ENCODE peak calls at places on chromosomes 1 and 21, in nine cellular contexts. S is GM03348; A is activated T-helper 1 cell treated with anti-CD3 and anti-CD28 coated beads, Interleukin-2, amount 50 U/mL, for 16 hours; P is non-pigmented ciliary epithelial cell; K is mesendoderm; Z is choroid plexus epithelial cell; R is stimulated activated naive B cell treated with anti-CD40 and anti-IgM and Interleukin-4, amounts not matched to agents 10 μg/mL and 1 μg/mL and 100 μg/mL, for 72 hours; X is CD8-positive, alpha-beta T cell; O is HEK293T. E is an unnamed sample.
A peak's percentile ranks its signal among the peaks of the same experiment; 100 is the strongest.

GRCh38 chr1:111505641-111506119 is 2.2 kb upstream of the ADORA3 start:
- DNase-seq in Z (no peak), P (no peak), X (no peak), O (no peak), R (peak; percentile 66), S (no peak), K (no peak), A (no peak), E (peak; percentile 56)

GRCh38 chr1:184972281-184973055 is 1.8 kb downstream of the NIBAN1 start:
- DNase-seq in S (peak; percentile 31), X (no peak), Z (peak; percentile 50), O (no peak), A (no peak), K (no peak), P (no peak), R (no peak), E (no peak)

GRCh38 chr1:108801101-108801500 is 54.6 kb downstream of the STXBP3 start:
- DNase-seq in K (no peak), Z (peak; percentile 55), P (no peak), O (no peak), A (no peak), X (no peak), S (peak; percentile 20), R (no peak), E (no peak)

GRCh38 chr1:203512830-203513578 is 19.1 kb downstream of the OPTC start:
- DNase-seq in X (peak; percentile 29), A (no peak), O (no peak), P (peak; percentile 83), R (peak; percentile 63), K (peak; percentile 94), Z (peak; percentile 96), S (peak; percentile 93), E (no peak)

GRCh38 chr1:67041836-67042503 is 12.0 kb downstream of the SLC35D1 start:
- DNase-seq in P (no peak), K (no peak), Z (peak; percentile 37), X (no peak), O (no peak), A (no peak), R (no peak), S (peak; percentile 69), E (no peak)

GRCh38 chr1:204041803-204042505 is 31.0 kb upstream of the SOX13 start:
- DNase-seq in P (no peak), R (no peak), S (peak; percentile 55), K (no peak), X (no peak), A (no peak), Z (peak; percentile 56), O (no peak), E (peak; percentile 8)

GRCh38 chr1:205627956-205628355 is 3.9 kb downstream of the ELK4 start:
- DNase-seq in K (no peak), S (no peak), O (no peak), A (no peak), R (no peak), X (no peak), P (no peak), Z (no peak), E (no peak)

GRCh38 chr21:45998871-45999580 is 17.5 kb downstream of the COL6A1 start:
- DNase-seq in K (no peak), S (no peak), Z (no peak), O (no peak), A (no peak), X (no peak), R (no peak), P (no peak), E (peak; percentile 32)

GRCh38 chr1:200172311-200172710 is 144.8 kb downstream of the NR5A2 start:
- DNase-seq in A (no peak), P (no peak), R (no peak), S (no peak), K (no peak), Z (no peak), O (no peak), X (no peak), E (no peak)

GRCh38 chr1:62790716-62791115 is 6.8 kb downstream of the ATG4C start:
- DNase-seq in R (no peak), Z (no peak), P (no peak), A (no peak), S (no peak), X (no peak), K (no peak), O (no peak), E (no peak)

GRCh38 chr1:40404670-40405462 is 31.3 kb downstream of the SMAP2 start:
- DNase-seq in X (peak; percentile 45), S (peak; percentile 62), A (no peak), R (no peak), Z (peak; percentile 84), K (peak; percentile 56), O (peak; percentile 40), P (no peak), E (no peak)

GRCh38 chr21:42887321-42887720 is 5.8 kb upstream of the NDUFV3 start:
- DNase-seq in A (no peak), K (no peak), S (no peak), Z (peak; percentile 15), R (no peak), O (no peak), P (no peak), X (no peak), E (no peak)

GRCh38 chr1:65393345-65393744 is 27.1 kb upstream of the LEPR start:
- DNase-seq in Z (peak; percentile 49), R (peak; percentile 1), A (peak; percentile 4), X (no peak), K (no peak), P (no peak), O (no peak), S (peak; percentile 7), E (no peak)

GRCh38 chr1:162023547-162024501 is at the start of gene OLFML2B:
- DNase-seq in A (peak; percentile 15), S (peak; percentile 89), R (peak; percentile 16), X (peak; percentile 48), Z (peak; percentile 89), P (peak; percentile 47), O (peak; percentile 82), K (peak; percentile 68), E (peak; percentile 70)

GRCh38 chr1:107926436-107927080 is 38.4 kb downstream of the VAV3 start:
- DNase-seq in Z (peak; percentile 37), S (no peak), K (no peak), X (no peak), A (no peak), O (no peak), P (no peak), R (no peak), E (no peak)

GRCh38 chr21:44702973-44703730 is 6.2 kb downstream of the KRTAP10-12 start:
- DNase-seq in S (no peak), K (no peak), P (no peak), Z (no peak), O (no peak), A (no peak), X (peak; percentile 5), R (no peak), E (no peak)

GRCh38 chr1:64248065-64248464 is 44.6 kb downstream of the UBE2U start:
- DNase-seq in R (no peak), A (no peak), Z (no peak), K (peak; percentile 59), O (no peak), S (no peak), X (no peak), P (no peak), E (no peak)

GRCh38 chr1:65470766-65471165 is 50.3 kb downstream of the LEPR start:
- DNase-seq in P (no peak), A (no peak), R (no peak), Z (no peak), X (no peak), K (no peak), O (peak; percentile 26), S (no peak), E (no peak)